ENCODE peak calls at places on chromosomes 4 and X, in ten cellular contexts. J, P, E, A, F, M, L, I, S and X are unnamed samples.

GRCh38 chrX:1072637-1073377 is 139.6 kb downstream of the CRLF2 start:
- DNase-seq in J (no peak), P (no peak), E (no peak), A (no peak), F (no peak), M (peak), L (no peak), I (no peak), S (no peak), X (no peak)

GRCh38 chr4:35711127-35711526 is 533.2 kb downstream of the ARAP2 start:
- DNase-seq in J (no peak), P (no peak), E (no peak), A (no peak), F (no peak), M (no peak), L (no peak), I (no peak), S (no peak), X (no peak)

GRCh38 chrX:12970691-12971202 is 4.2 kb upstream of the TMSB4X start:
- DNase-seq in J (no peak), P (no peak), E (no peak), A (no peak), F (no peak), M (peak), L (no peak), I (no peak), S (no peak), X (no peak)

GRCh38 chr4:158300012-158300411 is 89.7 kb downstream of the TMEM144 start:
- DNase-seq in J (no peak), P (no peak), E (no peak), A (no peak), F (no peak), M (no peak), L (no peak), I (no peak), S (no peak), X (no peak)

GRCh38 chr4:102640669-102641068 is 120.1 kb downstream of the MANBA start:
- DNase-seq in J (no peak), P (no peak), E (no peak), A (no peak), F (peak), M (no peak), L (no peak), I (no peak), S (no peak), X (no peak)

GRCh38 chr4:1813231-1813630 is 20.1 kb downstream of the FGFR3 start:
- DNase-seq in J (no peak), P (no peak), E (no peak), A (no peak), F (no peak), M (no peak), L (no peak), I (no peak), S (no peak), X (no peak)

GRCh38 chr4:131061734-131062133 is 1965.8 kb downstream of the C4orf33 start:
- DNase-seq in J (no peak), P (no peak), E (no peak), A (no peak), F (no peak), M (no peak), L (no peak), I (no peak), S (no peak), X (no peak)

GRCh38 chr4:145769450-145770037 is 89.6 kb downstream of the C4orf51 start:
- DNase-seq in J (no peak), P (no peak), E (no peak), A (no peak), F (no peak), M (no peak), L (no peak), I (no peak), S (no peak), X (no peak)

GRCh38 chrX:118579417-118579816 is 83.8 kb downstream of the DOCK11 start:
- DNase-seq in J (no peak), P (no peak), E (no peak), A (no peak), F (no peak), M (no peak), L (no peak), I (no peak), S (no peak), X (no peak)

GRCh38 chr4:101644516-101644915 is 146.0 kb upstream of the BANK1 start:
- DNase-seq in J (no peak), P (no peak), E (no peak), A (no peak), F (no peak), M (no peak), L (no peak), I (no peak), S (no peak), X (no peak)

GRCh38 chr4:33160126-33160525 is 2440.0 kb downstream of the PCDH7 start:
- DNase-seq in J (peak), P (no peak), E (no peak), A (no peak), F (peak), M (no peak), L (no peak), I (no peak), S (no peak), X (no peak)

GRCh38 chr4:106062452-106062875 is 167.2 kb downstream of the NPNT start:
- DNase-seq in J (no peak), P (no peak), E (no peak), A (no peak), F (peak), M (no peak), L (no peak), I (no peak), S (no peak), X (no peak)

GRCh38 chr4:19969492-19969891 is 282.2 kb upstream of the SLIT2 start:
- DNase-seq in J (no peak), P (no peak), E (no peak), A (no peak), F (no peak), M (no peak), L (no peak), I (no peak), S (no peak), X (no peak)

GRCh38 chr4:64497526-64497925 is 88.3 kb upstream of the TECRL start:
- DNase-seq in J (no peak), P (no peak), E (no peak), A (no peak), F (peak), M (no peak), L (no peak), I (no peak), S (no peak), X (no peak)

GRCh38 chr4:112266823-112267222 is 18.9 kb downstream of the TIFA start:
- DNase-seq in J (no peak), P (no peak), E (no peak), A (no peak), F (no peak), M (no peak), L (no peak), I (no peak), S (no peak), X (no peak)

GRCh38 chr4:156528216-156528615 is 443.4 kb downstream of the PDGFC start:
- DNase-seq in J (no peak), P (no peak), E (no peak), A (no peak), F (no peak), M (no peak), L (no peak), I (no peak), S (no peak), X (no peak)

GRCh38 chrX:21840199-21840557 is 761 bp downstream of the MBTPS2 start:
- DNase-seq in J (no peak), P (no peak), E (no peak), A (no peak), F (peak), M (peak), L (no peak), I (no peak), S (no peak), X (no peak)

GRCh38 chr4:135418353-135418752 is 1216.8 kb upstream of the PABPC4L start:
- DNase-seq in J (peak), P (no peak), E (no peak), A (no peak), F (peak), M (no peak), L (no peak), I (no peak), S (no peak), X (peak)

GRCh38 chr4:84499065-84499982 is at the start of gene NKX6-1:
- DNase-seq in J (no peak), P (no peak), E (peak), A (no peak), F (peak), M (peak), L (peak), I (no peak), S (no peak), X (no peak)

GRCh38 chr4:139050436-139050835 is 34.9 kb downstream of the NOCT start:
- DNase-seq in J (no peak), P (no peak), E (no peak), A (no peak), F (peak), M (no peak), L (no peak), I (no peak), S (no peak), X (no peak)

GRCh38 chrX:13094780-13095425 is 50.5 kb upstream of the FAM9C start:
- DNase-seq in J (no peak), P (no peak), E (no peak), A (no peak), F (no peak), M (no peak), L (no peak), I (no peak), S (no peak), X (no peak)

GRCh38 chr4:94516067-94516466 is 64.3 kb downstream of the PDLIM5 start:
- DNase-seq in J (no peak), P (no peak), E (no peak), A (no peak), F (peak), M (no peak), L (no peak), I (no peak), S (no peak), X (no peak)

GRCh38 chrX:46957299-46957698 is 45.1 kb downstream of the JADE3 start:
- DNase-seq in J (no peak), P (no peak), E (no peak), A (no peak), F (no peak), M (no peak), L (no peak), I (no peak), S (no peak), X (no peak)

GRCh38 chr4:159608434-159608833 is 505.6 kb downstream of the RAPGEF2 start:
- DNase-seq in J (no peak), P (no peak), E (no peak), A (no peak), F (peak), M (no peak), L (no peak), I (no peak), S (no peak), X (no peak)

GRCh38 chrX:22134681-22135080 is 102.6 kb downstream of the PHEX start:
- DNase-seq in J (no peak), P (no peak), E (no peak), A (no peak), F (peak), M (no peak), L (no peak), I (no peak), S (no peak), X (no peak)

GRCh38 chr4:7892212-7893019 is 47.2 kb downstream of the AFAP1 start:
- DNase-seq in J (no peak), P (no peak), E (peak), A (no peak), F (peak), M (no peak), L (no peak), I (no peak), S (no peak), X (no peak)

GRCh38 chr4:140291259-140291658 is 82.2 kb upstream of the SCOC start:
- DNase-seq in J (no peak), P (no peak), E (no peak), A (no peak), F (peak), M (no peak), L (no peak), I (no peak), S (no peak), X (no peak)